ENCODE peak calls at places on chromosomes 3 and 15, in ten cellular contexts. L is activated effector memory CD4-positive, alpha-beta T cell treated with Interleukin-2 at 50 U/mL for 16 hours; I is fibroblast of lung; H is NCI-H748 treated with DMSO at 0.1 percent for 48 hours; J is NCI-H2171; K is left ventricle myocardium inferior; V is AG08396; G is progenitor cell of endocrine pancreas; N is mucosa of gallbladder; P is skeletal muscle cell. T is an unnamed sample.
A peak's percentile ranks its signal among the peaks of the same experiment; 100 is the strongest.

GRCh38 chr15:40982855-40983254 is 29.6 kb downstream of the CHAC1 start:
- DNase-seq in L (no peak), I (peak; percentile 80), H (no peak), J (no peak), K (no peak), V (peak; percentile 61), G (no peak), N (no peak), P (no peak), T (peak; percentile 21)

GRCh38 chr3:54188176-54188791 is 65.9 kb downstream of the CACNA2D3 start:
- DNase-seq in L (no peak), I (peak; percentile 40), H (no peak), J (no peak), K (no peak), V (peak; percentile 42), G (peak; percentile 61), N (peak; percentile 70), P (peak; percentile 17), T (no peak)

GRCh38 chr15:66288796-66289195 is 4.6 kb upstream of the DIS3L start:
- DNase-seq in L (no peak), I (peak; percentile 75), H (no peak), J (no peak), K (no peak), V (peak; percentile 42), G (no peak), N (no peak), P (no peak), T (no peak)

GRCh38 chr3:29281265-29282228 is 676 bp downstream of the RBMS3 start:
- DNase-seq in L (no peak), I (peak; percentile 67), H (no peak), J (peak; percentile 23), K (no peak), V (peak; percentile 11), G (no peak), N (peak; percentile 14), P (no peak), T (peak; percentile 37)

GRCh38 chr3:151003024-151003771 is 30.7 kb upstream of the CLRN1 start:
- DNase-seq in L (no peak), I (peak; percentile 19), H (no peak), J (no peak), K (no peak), V (no peak), G (no peak), N (peak; percentile 17), P (no peak), T (no peak)

GRCh38 chr3:157129782-157130137 is 30.2 kb downstream of the CCNL1 start:
- DNase-seq in L (peak; percentile 13), I (no peak), H (no peak), J (no peak), K (no peak), V (no peak), G (no peak), N (peak; percentile 41), P (no peak), T (no peak)

GRCh38 chr3:128094295-128095151 is 29.1 kb downstream of the RUVBL1 start:
- DNase-seq in L (no peak), I (no peak), H (no peak), J (no peak), K (no peak), V (no peak), G (no peak), N (no peak), P (no peak), T (no peak)

GRCh38 chr3:158455406-158455805 is 115.6 kb upstream of the MLF1 start:
- DNase-seq in L (no peak), I (no peak), H (no peak), J (no peak), K (no peak), V (no peak), G (no peak), N (no peak), P (no peak), T (no peak)

GRCh38 chr15:36130641-36131310 is 448.6 kb upstream of the CDIN1 start:
- DNase-seq in L (no peak), I (peak; percentile 40), H (no peak), J (no peak), K (no peak), V (no peak), G (no peak), N (no peak), P (no peak), T (no peak)

GRCh38 chr3:100159564-100160153 is 45.4 kb upstream of the FILIP1L start:
- DNase-seq in L (no peak), I (peak; percentile 44), H (no peak), J (no peak), K (no peak), V (peak; percentile 37), G (no peak), N (no peak), P (no peak), T (no peak)